ENCODE peak calls at places on chromosomes 13 and 19, in eight cellular contexts. N is fibroblast of lung; L is mesendoderm; E is IMR-90; J is CD8-positive, alpha-beta memory T cell; K is osteoblast; X is kidney; V is hepatocyte. D is an unnamed sample. For H3K4me1, the result is how much of the 10 kb centered on the place peaks cover.

GRCh38 chr13:46831588-46832194 is 34.7 kb upstream of the ESD start:
- DNase-seq in K (no peak), V (peak), N (peak), J (no peak), X (no peak), E (peak), L (peak), D (peak)

GRCh38 chr13:77313923-77314322 is 13.0 kb downstream of the MYCBP2 start:
- DNase-seq in X (no peak), J (no peak), N (no peak), L (no peak), E (no peak), V (no peak), K (no peak), D (no peak)

GRCh38 chr13:43235028-43235427 is 211.6 kb downstream of the DNAJC15 start:
- DNase-seq in K (no peak), N (no peak), L (no peak), E (no peak), X (no peak), J (no peak), V (no peak), D (peak)

GRCh38 chr13:48302920-48303330 is 626 bp upstream of the RB1 start:
- DNase-seq in N (no peak), X (no peak), E (peak), K (no peak), L (no peak), J (no peak), V (no peak), D (no peak)

GRCh38 chr19:56972291-56972914 is 131.9 kb upstream of the PEG3 start:
- DNase-seq in X (no peak), E (no peak), K (no peak), J (no peak), V (no peak), N (no peak), L (no peak), D (no peak)

GRCh38 chr13:80341771-80342271 is 895 bp upstream of the SPRY2 start:
- DNase-seq in J (peak), K (peak), E (peak), L (peak), N (peak), V (peak), X (no peak), D (peak)

GRCh38 chr13:33140161-33140560 is 123.9 kb downstream of the KL start:
- DNase-seq in X (no peak), K (no peak), N (peak), L (no peak), E (peak), V (no peak), J (no peak), D (peak)

GRCh38 chr13:23778007-23778687 is 111.1 kb downstream of the MIPEP start:
- DNase-seq in L (no peak), V (no peak), X (no peak), N (peak), E (peak), K (no peak), J (no peak), D (peak)

GRCh38 chr19:41426952-41427646 is at the start of gene B3GNT8:
- DNase-seq in N (peak), L (peak), E (peak), X (peak), V (peak), K (peak), J (peak), D (peak)

GRCh38 chr19:46975918-46976782 is 43.5 kb upstream of the NPAS1 start:
- DNase-seq in X (peak), N (peak), K (peak), E (peak), J (no peak), L (peak), V (peak), D (peak)

GRCh38 chr13:112783946-112784500 is 94.2 kb downstream of the ATP11A start:
- DNase-seq in L (peak), K (peak), E (no peak), J (no peak), V (no peak), X (no peak), N (no peak), D (no peak)

GRCh38 chr13:21826214-21827015 is 155.5 kb downstream of the FGF9 start:
- DNase-seq in V (no peak), X (no peak), K (no peak), J (no peak), L (peak), E (no peak), N (no peak), D (no peak)

GRCh38 chr13:39047560-39047959 is 9.3 kb downstream of the NHLRC3 start:
- DNase-seq in K (no peak), E (no peak), N (no peak), J (no peak), V (peak), L (peak), X (no peak), D (no peak)

GRCh38 chr19:10390652-10391286 is 10.4 kb upstream of the TYK2 start:
- DNase-seq in J (peak), V (peak), N (peak), X (no peak), E (peak), K (peak), L (peak), D (peak)

GRCh38 chr19:56110515-56111448 is 10.3 kb downstream of the ZNF787 start:
- DNase-seq in E (peak), V (peak), X (peak), N (peak), L (no peak), K (peak), J (no peak), D (no peak)

GRCh38 chr19:40995355-40995754 is 4.3 kb downstream of the CYP2B6 start:
- DNase-seq in X (no peak), J (no peak), V (no peak), K (no peak), L (no peak), N (no peak), E (no peak), D (no peak)

GRCh38 chr19:33683881-33684549 is 62.3 kb downstream of the CHST8 start:
- DNase-seq in V (peak), K (peak), N (peak), L (peak), X (peak), J (no peak), E (peak), D (peak)

GRCh38 chr19:30149300-30149699 is 207.3 kb downstream of the URI1 start:
- DNase-seq in N (no peak), J (no peak), L (peak), V (no peak), K (no peak), E (no peak), X (no peak), D (no peak)

GRCh38 chr19:6127716-6128335 is 7.6 kb upstream of the ACSBG2 start:
- DNase-seq in N (peak), L (no peak), E (peak), V (no peak), X (no peak), J (no peak), K (no peak), D (no peak)

DNA sequence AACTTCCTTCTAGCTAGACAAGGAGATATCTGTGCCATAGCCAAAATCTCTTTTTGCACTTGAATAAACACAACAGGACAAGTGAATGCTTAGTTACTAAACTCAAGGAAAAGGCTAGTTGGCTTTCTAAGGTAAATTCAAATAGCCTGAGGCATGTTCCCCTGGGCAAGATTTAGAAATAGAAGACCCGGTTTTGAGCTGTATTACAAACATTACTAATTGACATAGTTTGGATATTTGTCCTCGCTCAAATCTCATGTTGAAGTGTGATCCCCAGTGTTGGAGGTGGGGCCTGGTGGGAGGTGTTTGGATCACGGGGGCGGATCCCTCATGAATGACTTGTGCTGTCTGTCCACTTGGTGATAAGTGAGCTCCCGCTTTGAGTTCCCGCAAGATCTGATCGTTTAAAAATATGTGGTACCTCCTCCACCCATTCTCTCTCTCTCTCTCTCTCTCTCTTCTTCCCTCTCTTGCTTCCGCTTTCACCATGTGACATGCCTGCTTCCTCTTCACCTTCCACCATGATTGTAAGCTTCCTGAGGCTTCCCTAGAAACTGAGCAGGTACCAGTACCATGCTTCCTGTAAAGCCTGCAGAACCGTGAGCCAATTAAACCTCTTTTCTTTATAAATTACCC is 3.9 kb upstream of the KBTBD6 start:
- DNase-seq in V (no peak), N (no peak), L (no peak), J (no peak), X (no peak), E (no peak), K (no peak), D (no peak)
- H3K4me1 ChIP-seq in V (under half), N (under half), L (under half), J (under half), X (under half), E (under half), K (under half), D (under half)

DNA sequence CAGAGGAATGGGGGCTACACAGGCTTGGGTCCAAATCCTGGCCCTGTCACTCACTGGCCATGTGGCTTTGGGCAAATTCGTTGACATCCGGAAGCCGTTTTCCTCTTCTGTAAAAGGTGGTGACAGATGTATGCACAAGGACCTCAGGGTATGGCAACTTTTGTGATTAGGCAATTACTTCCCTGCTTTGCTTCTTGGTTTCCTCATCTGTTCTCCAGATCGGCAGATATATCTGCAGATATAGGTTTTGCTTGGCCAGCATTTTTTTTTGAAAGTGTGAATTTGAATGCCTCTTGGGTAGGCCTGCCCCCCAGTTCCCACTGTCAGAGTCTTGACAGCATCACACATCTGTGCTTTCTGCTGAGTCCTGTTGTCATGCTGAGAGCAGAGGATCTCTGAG is 17.7 kb downstream of the TMEM272 start:
- DNase-seq in L (no peak), X (no peak), K (no peak), J (no peak), N (no peak), V (no peak), E (no peak), D (no peak)
- H3K4me1 ChIP-seq in L (under half), X (under half), K (under half), J (half or more), N (under half), V (under half), E (under half), D (under half)

GRCh38 chr13:40579535-40579934 is 86.9 kb downstream of the FOXO1 start:
- DNase-seq in V (no peak), E (no peak), N (no peak), K (no peak), J (no peak), X (no peak), L (no peak), D (no peak)

GRCh38 chr13:40578055-40578454 is 88.4 kb downstream of the FOXO1 start:
- DNase-seq in X (no peak), J (no peak), E (no peak), K (no peak), L (no peak), V (no peak), N (peak), D (no peak)

GRCh38 chr13:40581277-40581579 is 85.2 kb downstream of the FOXO1 start:
- DNase-seq in J (no peak), K (no peak), V (no peak), E (no peak), L (no peak), N (no peak), X (no peak), D (no peak)

GRCh38 chr13:40582531-40582930 is 83.9 kb downstream of the FOXO1 start:
- DNase-seq in J (no peak), L (no peak), E (no peak), V (no peak), X (no peak), N (no peak), K (no peak), D (no peak)

GRCh38 chr13:40580566-40581276 is 85.7 kb downstream of the FOXO1 start:
- DNase-seq in E (no peak), L (no peak), J (no peak), X (no peak), K (no peak), N (no peak), V (no peak), D (no peak)
- H3K4me1 ChIP-seq in E (under half), L (under half), J (half or more), X (under half), K (under half), N (under half), V (under half), D (under half)

GRCh38 chr19:7641288-7642276 is 4.7 kb downstream of the STXBP2 start:
- DNase-seq in X (no peak), E (no peak), K (no peak), J (no peak), N (no peak), V (no peak), L (peak), D (no peak)

GRCh38 chr19:7639863-7640348 is 3.0 kb downstream of the STXBP2 start:
- DNase-seq in V (no peak), X (no peak), J (no peak), E (no peak), N (no peak), L (no peak), K (no peak), D (no peak)

GRCh38 chr19:7644550-7644877 is 7.6 kb downstream of the STXBP2 start:
- DNase-seq in E (no peak), K (peak), J (no peak), L (no peak), X (no peak), N (no peak), V (no peak), D (no peak)

GRCh38 chr19:7640803-7641202 is 3.9 kb downstream of the STXBP2 start:
- DNase-seq in X (no peak), K (no peak), V (no peak), N (no peak), J (no peak), L (no peak), E (no peak), D (no peak)

DNA sequence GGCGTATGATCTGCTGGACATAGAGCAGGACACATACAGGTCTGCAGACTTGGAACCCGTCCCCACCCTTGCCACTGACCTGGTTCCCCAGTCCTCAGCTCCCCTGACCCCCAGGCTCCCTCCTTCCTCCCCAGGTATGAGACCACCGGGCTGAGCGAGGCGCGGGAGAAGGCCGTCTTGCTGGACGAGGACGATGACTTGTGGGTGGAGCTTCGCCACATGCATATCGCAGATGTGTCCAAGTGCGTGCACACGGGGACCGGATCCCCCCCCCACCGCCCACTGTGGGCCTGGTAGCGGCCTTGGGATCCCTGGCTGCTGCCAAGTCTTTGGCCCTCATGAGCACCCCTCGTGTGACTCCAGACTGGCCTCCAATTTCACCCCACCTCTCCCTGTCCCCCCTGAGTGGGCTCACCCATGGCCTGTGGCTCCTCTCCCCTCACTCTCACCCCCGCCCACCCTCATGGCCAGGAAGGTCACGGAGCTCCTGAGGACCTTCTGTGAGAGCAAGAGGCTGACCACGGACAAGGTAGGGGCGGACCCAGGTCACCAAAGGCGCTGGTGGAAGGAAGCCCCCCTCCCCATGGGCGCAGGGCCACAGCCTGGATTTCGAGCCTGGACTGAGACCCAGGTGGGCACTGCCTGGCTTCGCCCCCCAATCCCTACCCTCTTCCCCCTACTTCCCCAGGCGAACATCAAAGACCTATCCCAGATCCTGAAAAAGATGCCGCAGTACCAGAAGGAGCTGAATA is 5.6 kb downstream of the STXBP2 start:
- DNase-seq in X (no peak), N (no peak), E (no peak), V (no peak), L (no peak), J (no peak), K (peak), D (no peak)
- H3K4me1 ChIP-seq in X (under half), N (under half), E (under half), V (under half), L (under half), J (under half), K (under half), D (under half)

GRCh38 chr19:17347877-17348276 is 10.5 kb downstream of the GTPBP3 start:
- DNase-seq in J (no peak), V (no peak), L (no peak), X (no peak), E (no peak), N (no peak), K (peak), D (no peak)
- H3K4me1 ChIP-seq in J (under half), V (under half), L (under half), X (under half), E (under half), N (under half), K (under half), D (under half)

GRCh38 chr19:947707-948533 is 22.1 kb downstream of the ARID3A start:
- DNase-seq in L (no peak), X (peak), N (no peak), K (no peak), J (no peak), E (no peak), V (peak), D (no peak)
- H3K4me1 ChIP-seq in L (under half), X (under half), N (under half), K (under half), J (under half), E (under half), V (half or more), D (under half)

GRCh38 chr19:1942078-1942933 is 1.3 kb downstream of the CSNK1G2 start:
- DNase-seq in V (peak), J (peak), X (peak), N (peak), L (peak), E (peak), K (peak), D (peak)
- H3K4me1 ChIP-seq in V (under half), J (under half), X (under half), N (under half), L (under half), E (under half), K (under half), D (under half)